ENCODE peak calls at places on chromosomes 7 and 10, in eight cellular contexts. W, D, R, P, C, A, Y and E are unnamed samples. For H3K4me1, the result is how much of the 10 kb centered on the place peaks cover.

GRCh38 chr10:60932756-60933155 is 11.2 kb downstream of the RHOBTB1 start:
- DNase-seq in W (no peak), D (no peak), R (no peak), P (no peak), C (no peak), A (no peak), Y (no peak), E (no peak)

GRCh38 chr10:50452603-50453002 is 171.2 kb downstream of the SGMS1 start:
- DNase-seq in W (no peak), D (no peak), R (no peak), P (no peak), C (no peak), A (no peak), Y (no peak), E (no peak)

GRCh38 chr10:31033166-31033565 is 1.5 kb upstream of the ZNF438 start:
- DNase-seq in W (no peak), D (no peak), R (no peak), P (no peak), C (no peak), A (no peak), Y (no peak), E (no peak)

GRCh38 chr10:112751651-112752050 is 198.4 kb upstream of the TCF7L2 start:
- DNase-seq in W (no peak), D (no peak), R (no peak), P (no peak), C (no peak), A (no peak), Y (no peak), E (no peak)

GRCh38 chr10:61752111-61753011 is 89.6 kb downstream of the CABCOCO1 start:
- DNase-seq in W (no peak), D (peak), R (no peak), P (peak), C (no peak), A (peak), Y (no peak), E (peak)

GRCh38 chr10:48485711-48486110 is 119.2 kb downstream of the ARHGAP22 start:
- DNase-seq in W (no peak), D (no peak), R (no peak), P (no peak), C (no peak), A (no peak), Y (no peak), E (no peak)

GRCh38 chr7:80133361-80134104 is 1.1 kb upstream of the GNAI1 start:
- DNase-seq in W (no peak), D (peak), R (peak), P (peak), C (no peak), A (no peak), Y (no peak), E (peak)

GRCh38 chr7:5780801-5781496 is 514 bp downstream of the RNF216 start:
- DNase-seq in W (peak), D (peak), R (peak), P (peak), C (peak), A (peak), Y (peak), E (peak)

GRCh38 chr7:13115157-13115772 is 427.8 kb downstream of the ARL4A start:
- DNase-seq in W (no peak), D (peak), R (no peak), P (no peak), C (no peak), A (peak), Y (no peak), E (no peak)

GRCh38 chr7:89728550-89728949 is 425.7 kb upstream of the STEAP1 start:
- DNase-seq in W (no peak), D (no peak), R (no peak), P (no peak), C (no peak), A (no peak), Y (no peak), E (no peak)

GRCh38 chr7:18792866-18793595 is 297.5 kb downstream of the HDAC9 start:
- DNase-seq in W (no peak), D (peak), R (no peak), P (no peak), C (no peak), A (peak), Y (no peak), E (no peak)

GRCh38 chr7:74627699-74628411 is 29.7 kb upstream of the GTF2I start:
- DNase-seq in W (peak), D (no peak), R (peak), P (no peak), C (no peak), A (peak), Y (no peak), E (peak)

GRCh38 chr7:100132697-100133137 is 6.0 kb downstream of the MBLAC1 start:
- DNase-seq in W (no peak), D (peak), R (peak), P (peak), C (no peak), A (peak), Y (no peak), E (peak)

GRCh38 chr7:128268233-128268632 is 27.2 kb downstream of the LEP start:
- DNase-seq in W (no peak), D (no peak), R (no peak), P (no peak), C (no peak), A (no peak), Y (no peak), E (no peak)

GRCh38 chr10:119595134-119595714 is 1.5 kb downstream of the TIAL1 start:
- DNase-seq in W (no peak), D (peak), R (no peak), P (peak), C (no peak), A (peak), Y (no peak), E (no peak)

GRCh38 chr7:140230517-140230861 is 53.7 kb upstream of the KDM7A start:
- DNase-seq in W (peak), D (no peak), R (peak), P (no peak), C (peak), A (no peak), Y (peak), E (peak)

GRCh38 chr10:119333146-119333792 is 125.9 kb downstream of the GRK5 start:
- DNase-seq in W (no peak), D (peak), R (no peak), P (peak), C (no peak), A (no peak), Y (no peak), E (no peak)

GRCh38 chr10:102628451-102628911 is 15.8 kb upstream of the TRIM8 start:
- DNase-seq in W (peak), D (peak), R (peak), P (peak), C (no peak), A (peak), Y (peak), E (peak)

GRCh38 chr7:15113752-15114151 is 211.2 kb upstream of the DGKB start:
- DNase-seq in W (no peak), D (no peak), R (no peak), P (peak), C (no peak), A (no peak), Y (no peak), E (no peak)

GRCh38 chr7:68470836-68471235 is 1127.4 kb upstream of the AUTS2 start:
- DNase-seq in W (no peak), D (no peak), R (peak), P (no peak), C (no peak), A (no peak), Y (no peak), E (no peak)

GRCh38 chr7:142089035-142089434 is 22.5 kb upstream of the MGAM2 start:
- DNase-seq in W (no peak), D (no peak), R (no peak), P (no peak), C (no peak), A (no peak), Y (no peak), E (no peak)

GRCh38 chr7:141563956-141564623 is 12.9 kb downstream of the AGK start:
- DNase-seq in W (no peak), D (no peak), R (no peak), P (peak), C (no peak), A (no peak), Y (no peak), E (no peak)

GRCh38 chr10:4686644-4686996 is 139.4 kb upstream of the AKR1E2 start:
- DNase-seq in W (no peak), D (no peak), R (no peak), P (peak), C (no peak), A (peak), Y (no peak), E (no peak)

GRCh38 chr7:80600046-80600445 is 38.4 kb upstream of the CD36 start:
- DNase-seq in W (no peak), D (no peak), R (no peak), P (no peak), C (no peak), A (no peak), Y (no peak), E (no peak)

GRCh38 chr10:29377333-29377961 is 88.6 kb downstream of the LYZL1 start:
- DNase-seq in W (no peak), D (peak), R (peak), P (peak), C (no peak), A (peak), Y (no peak), E (peak)

GRCh38 chr7:26480166-26480565 is 188.5 kb downstream of the SNX10 start:
- DNase-seq in W (no peak), D (no peak), R (no peak), P (no peak), C (no peak), A (no peak), Y (no peak), E (no peak)

GRCh38 chr7:86598721-86599120 is 45.0 kb upstream of the GRM3 start:
- DNase-seq in W (no peak), D (no peak), R (no peak), P (no peak), C (no peak), A (no peak), Y (no peak), E (no peak)

GRCh38 chr10:93722550-93722949 is 20.2 kb upstream of the FRA10AC1 start:
- DNase-seq in W (no peak), D (no peak), R (no peak), P (peak), C (no peak), A (no peak), Y (no peak), E (no peak)

GRCh38 chr7:107939472-107940145 is 48.6 kb downstream of the DLD start:
- DNase-seq in W (peak), D (peak), R (no peak), P (peak), C (no peak), A (peak), Y (peak), E (peak)

GRCh38 chr10:132554991-132555647 is 17.5 kb downstream of the INPP5A start:
- DNase-seq in W (peak), D (no peak), R (no peak), P (no peak), C (no peak), A (peak), Y (peak), E (no peak)

GRCh38 chr7:22632674-22633073 is 94.3 kb upstream of the IL6 start:
- DNase-seq in W (no peak), D (peak), R (no peak), P (no peak), C (no peak), A (peak), Y (no peak), E (no peak)

GRCh38 chr10:123582084-123582989 is 83.8 kb upstream of the GPR26 start:
- DNase-seq in W (peak), D (peak), R (peak), P (peak), C (peak), A (peak), Y (peak), E (peak)

GRCh38 chr10:62594093-62594520 is 210.4 kb upstream of the ADO start:
- DNase-seq in W (peak), D (peak), R (peak), P (peak), C (no peak), A (peak), Y (peak), E (no peak)

GRCh38 chr10:101121661-101122045 is 9.4 kb upstream of the TLX1 start:
- DNase-seq in W (no peak), D (no peak), R (no peak), P (no peak), C (no peak), A (no peak), Y (no peak), E (no peak)

GRCh38 chr7:114851406-114852025 is 70.4 kb upstream of the MDFIC start:
- DNase-seq in W (no peak), D (no peak), R (no peak), P (no peak), C (no peak), A (peak), Y (no peak), E (no peak)

GRCh38 chr7:133207687-133208086 is 45.2 kb upstream of the EXOC4 start:
- DNase-seq in W (no peak), D (no peak), R (no peak), P (no peak), C (no peak), A (peak), Y (no peak), E (no peak)

GRCh38 chr7:1709281-1709680 is 39.2 kb downstream of the ELFN1 start:
- DNase-seq in W (no peak), D (no peak), R (no peak), P (no peak), C (no peak), A (no peak), Y (no peak), E (no peak)
- H3K4me1 ChIP-seq in W (under half), D (under half), R (under half), P (under half), C (under half), A (under half), Y (under half), E (under half)

DNA sequence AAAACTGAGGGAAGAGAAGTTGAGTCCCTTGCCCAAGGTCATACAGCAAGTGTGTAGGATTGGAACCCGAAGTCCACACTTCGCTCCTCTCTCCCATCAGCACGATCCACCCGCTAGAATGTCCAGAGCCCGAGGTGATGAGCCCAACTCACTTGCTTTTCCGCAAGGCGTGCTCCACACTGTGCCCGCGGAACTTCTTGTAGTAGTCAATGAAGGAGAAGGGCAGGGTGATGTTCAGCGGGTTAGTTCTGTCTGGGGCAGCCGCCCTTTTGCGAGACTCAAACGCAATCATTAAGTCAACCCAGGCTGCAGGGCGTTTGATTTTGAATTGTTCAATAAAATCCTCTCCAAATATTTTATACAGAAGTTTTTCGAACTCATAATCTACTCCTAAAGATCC is 58.6 kb downstream of the PNLIPRP2 start:
- DNase-seq in W (no peak), D (no peak), R (no peak), P (no peak), C (no peak), A (no peak), Y (no peak), E (no peak)
- TF ChIP-seq CTCF in W (no peak), D (no peak), R (no peak), P (no peak), C (no peak), A (no peak), Y (no peak), E (no peak)

GRCh38 chr10:87816842-87817178 is 1.2 kb downstream of the ATAD1 start:
- DNase-seq in W (no peak), D (peak), R (no peak), P (peak), C (no peak), A (no peak), Y (no peak), E (no peak)
- H3K4me3 ChIP-seq in W (peak), D (no peak), R (no peak), P (peak), C (peak), A (peak), Y (no peak), E (no peak)

GRCh38 chr7:146138926-146139325 is 22.3 kb downstream of the CNTNAP2 start:
- DNase-seq in W (no peak), D (no peak), R (no peak), P (no peak), C (no peak), A (no peak), Y (no peak), E (no peak)
- H3K4me1 ChIP-seq in W (under half), D (under half), R (under half), P (under half), C (under half), A (under half), Y (under half), E (under half)

DNA sequence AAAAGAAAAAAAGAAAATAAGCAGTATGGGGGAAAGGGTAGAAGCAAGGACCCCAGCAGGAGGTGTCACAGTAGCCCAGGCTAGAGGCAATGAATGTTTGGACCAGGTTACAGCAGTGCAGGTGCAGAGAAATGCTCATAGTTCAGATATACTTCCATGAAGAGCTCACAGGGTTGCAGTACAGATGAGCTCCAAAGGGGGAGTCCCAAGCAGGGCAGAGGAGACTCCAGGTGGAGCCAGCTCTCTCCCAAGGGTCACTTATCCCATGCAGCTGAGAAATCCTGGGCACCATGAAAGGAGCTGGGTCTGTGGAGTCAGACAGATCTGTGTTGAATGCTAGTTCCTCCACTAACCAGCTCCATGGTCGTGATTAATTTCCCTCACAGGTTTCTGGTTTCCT is 174.9 kb downstream of the C7orf25 start:
- DNase-seq in W (no peak), D (no peak), R (no peak), P (peak), C (no peak), A (no peak), Y (no peak), E (no peak)
- TF ChIP-seq CTCF in W (no peak), D (no peak), R (no peak), P (peak), C (no peak), A (no peak), Y (no peak), E (no peak)

GRCh38 chr10:54900584-54900983 is 99.6 kb upstream of the PCDH15 start:
- DNase-seq in W (no peak), D (no peak), R (no peak), P (no peak), C (no peak), A (no peak), Y (no peak), E (no peak)
- H3K4me3 ChIP-seq in W (no peak), D (no peak), R (no peak), P (no peak), C (no peak), A (no peak), Y (no peak), E (no peak)